ENCODE peak calls at places on chromosomes 16 and 17, in six cellular contexts. P is suprapubic skin, K is body of pancreas, J is IMR-90, T is lower leg skin, I is A549. E is an unnamed sample.

GRCh38 chr17:17523714-17524075 is 27.5 kb upstream of the RASD1 start:
- DNase-seq in P (no peak), K (no peak), J (no peak), T (no peak), I (no peak), E (no peak)

GRCh38 chr17:47192549-47192948 is 3.5 kb upstream of the CDC27 start:
- DNase-seq in P (no peak), K (no peak), J (no peak), T (no peak), I (no peak), E (no peak)

GRCh38 chr16:16158741-16159374 is 64.4 kb downstream of the ABCC6 start:
- DNase-seq in P (no peak), K (no peak), J (peak; percentile 21), T (no peak), I (no peak), E (no peak)

GRCh38 chr17:32104158-32104557 is 38.1 kb upstream of the RHOT1 start:
- DNase-seq in P (no peak), K (no peak), J (no peak), T (no peak), I (no peak), E (no peak)

GRCh38 chr17:40777971-40778370 is 4.4 kb downstream of the KRT27 start:
- DNase-seq in P (no peak), K (no peak), J (no peak), T (no peak), I (no peak), E (no peak)

GRCh38 chr16:50863673-50864144 is 121.8 kb downstream of the CYLD start:
- DNase-seq in P (no peak), K (no peak), J (no peak), T (peak; percentile 70), I (no peak), E (peak; percentile 91)

GRCh38 chr16:73068546-73069401 is 20.8 kb upstream of the ZFHX3 start:
- DNase-seq in P (no peak), K (peak; percentile 74), J (peak; percentile 99), T (peak; percentile 91), I (no peak), E (no peak)

GRCh38 chr17:80254396-80255241 is 6.0 kb upstream of the RNF213 start:
- DNase-seq in P (no peak), K (peak; percentile 84), J (peak; percentile 91), T (no peak), I (peak; percentile 97), E (no peak)

GRCh38 chr17:40727447-40728231 is 24.1 kb upstream of the KRT24 start:
- DNase-seq in P (no peak), K (no peak), J (peak; percentile 4), T (no peak), I (no peak), E (no peak)

GRCh38 chr17:9239260-9239820 is 218.0 kb downstream of the NTN1 start:
- DNase-seq in P (no peak), K (peak; percentile 31), J (no peak), T (peak; percentile 96), I (no peak), E (no peak)

GRCh38 chr17:4365103-4365627 is 1.3 kb downstream of the UBE2G1 start:
- DNase-seq in P (peak; percentile 93), K (peak; percentile 94), J (peak; percentile 88), T (peak; percentile 96), I (peak; percentile 98), E (peak; percentile 97)

GRCh38 chr17:1267471-1267947 is 2.7 kb upstream of the BHLHA9 start:
- DNase-seq in P (no peak), K (peak; percentile 26), J (no peak), T (no peak), I (no peak), E (no peak)

GRCh38 chr16:1613728-1614225 is 1.6 kb downstream of the CRAMP1 start:
- DNase-seq in P (no peak), K (no peak), J (no peak), T (peak; percentile 88), I (no peak), E (no peak)

GRCh38 chr17:51467336-51467735 is 207.0 kb downstream of the UTP18 start:
- DNase-seq in P (no peak), K (no peak), J (no peak), T (no peak), I (no peak), E (no peak)
- TF ChIP-seq CTCF in P (no peak), K (no peak), J (no peak), T (no peak), I (no peak), E (no peak)

DNA sequence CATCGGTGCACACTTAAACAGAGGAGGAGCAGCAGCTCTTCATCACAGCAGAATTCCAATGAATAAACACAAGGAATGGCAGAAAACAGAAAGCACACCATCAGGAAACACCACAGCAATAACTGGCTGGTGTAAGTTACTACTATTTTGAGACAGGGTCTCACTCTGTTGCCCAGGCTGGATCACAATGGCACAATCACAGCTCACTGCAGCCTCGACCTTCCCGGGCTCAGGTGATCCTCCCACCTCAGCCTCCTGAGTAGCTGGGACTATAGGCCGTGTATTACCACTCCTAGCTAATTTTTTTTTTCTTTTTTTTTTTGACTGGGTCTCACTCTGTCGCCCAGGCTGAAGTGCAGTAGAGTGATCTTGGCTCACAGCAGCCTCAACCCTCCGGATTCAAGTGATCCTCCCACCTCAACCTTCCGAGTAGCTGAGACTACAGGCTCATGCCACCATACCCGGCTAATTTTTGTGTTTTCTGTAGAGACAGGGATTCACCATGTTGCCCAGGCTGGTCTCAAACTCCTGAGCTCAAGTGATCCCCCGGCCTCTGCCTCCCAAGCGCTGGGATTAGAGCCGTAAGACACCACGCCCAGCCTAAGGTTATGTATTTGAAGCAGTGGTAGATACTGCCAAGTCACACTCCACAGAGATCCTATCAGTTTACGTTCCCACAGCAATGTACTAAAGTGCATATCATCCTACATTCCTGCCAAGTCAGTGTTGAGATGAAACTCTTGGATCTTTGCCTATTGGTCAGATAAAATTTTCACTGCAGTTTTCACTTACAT is 20.7 kb downstream of the TRAP1 start:
- DNase-seq in P (no peak), K (no peak), J (peak; percentile 94), T (no peak), I (no peak), E (no peak)
- TF ChIP-seq POLR2A in P (no peak), K (no peak), J (no peak), T (no peak), I (no peak), E (no peak)

GRCh38 chr16:81216706-81217105 is 21.8 kb upstream of the BCO1 start:
- DNase-seq in P (no peak), K (no peak), J (no peak), T (no peak), I (no peak), E (no peak)

GRCh38 chr16:81216114-81216513 is 22.4 kb upstream of the BCO1 start:
- DNase-seq in P (no peak), K (no peak), J (no peak), T (no peak), I (no peak), E (no peak)

GRCh38 chr16:81210807-81211206 is 27.7 kb upstream of the BCO1 start:
- DNase-seq in P (no peak), K (no peak), J (no peak), T (no peak), I (no peak), E (no peak)

GRCh38 chr16:81212830-81213465 is 25.5 kb upstream of the BCO1 start:
- DNase-seq in P (no peak), K (no peak), J (no peak), T (no peak), I (no peak), E (no peak)

DNA sequence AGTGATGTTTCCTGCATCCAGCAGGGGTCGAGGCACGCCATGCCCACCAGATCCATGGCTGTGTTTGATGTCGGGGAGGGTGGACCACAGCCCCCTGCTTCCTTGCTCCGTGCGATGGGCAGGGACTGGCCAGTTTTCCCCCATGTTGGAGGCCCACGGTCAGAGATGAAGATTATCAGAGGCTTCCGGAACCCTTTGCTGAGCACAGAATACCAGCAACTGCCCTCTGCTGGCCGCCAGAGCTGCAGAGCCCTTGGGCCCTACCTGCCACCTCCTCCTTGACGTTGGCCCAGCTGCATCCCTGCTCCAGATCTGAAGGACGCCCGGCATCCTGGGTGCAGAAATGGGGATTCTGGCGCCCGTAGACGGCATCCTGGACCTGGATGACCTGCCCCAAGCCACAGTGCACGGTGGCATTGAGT is 23.7 kb upstream of the BCO1 start:
- DNase-seq in P (no peak), K (peak; percentile 14), J (peak; percentile 15), T (no peak), I (peak; percentile 69), E (no peak)
- TF ChIP-seq CTCF in P (no peak), K (no peak), J (peak; percentile 43), T (no peak), I (peak; percentile 66), E (no peak)

GRCh38 chr17:59838196-59838911 is 54.4 kb downstream of the TUBD1 start:
- DNase-seq in P (no peak), K (peak; percentile 43), J (no peak), T (peak; percentile 68), I (no peak), E (no peak)
- TF ChIP-seq POLR2A in P (no peak), K (no peak), J (peak; percentile 83), T (no peak), I (peak; percentile 47), E (no peak)

GRCh38 chr17:57903961-57904360 is 51.3 kb downstream of the CUEDC1 start:
- DNase-seq in P (no peak), K (no peak), J (no peak), T (no peak), I (no peak), E (no peak)

GRCh38 chr17:57905875-57906455 is 49.2 kb downstream of the CUEDC1 start:
- DNase-seq in P (no peak), K (no peak), J (no peak), T (no peak), I (no peak), E (no peak)

GRCh38 chr17:57909548-57909947 is 45.7 kb downstream of the CUEDC1 start:
- DNase-seq in P (no peak), K (no peak), J (no peak), T (no peak), I (no peak), E (no peak)

GRCh38 chr17:57908278-57908677 is 46.9 kb downstream of the CUEDC1 start:
- DNase-seq in P (no peak), K (no peak), J (no peak), T (no peak), I (no peak), E (no peak)

DNA sequence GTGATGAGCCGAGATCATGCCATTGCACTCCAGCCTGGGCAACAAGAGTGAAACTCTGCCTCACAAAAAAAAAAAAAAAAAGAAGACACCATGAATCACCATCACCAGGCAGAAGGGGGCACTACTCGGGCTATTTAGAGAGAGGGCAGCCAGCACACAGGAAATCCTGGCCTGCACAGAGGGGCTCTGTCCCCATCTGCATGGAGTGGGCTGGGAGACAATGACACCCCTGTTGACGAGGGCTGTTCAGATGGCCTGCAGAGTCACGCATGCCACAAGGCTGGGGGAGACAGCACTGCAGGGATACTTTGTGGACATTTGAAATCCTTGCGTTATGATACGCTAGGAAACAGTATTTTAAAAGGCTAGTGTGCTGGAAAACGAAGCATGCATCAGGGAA is 48.3 kb downstream of the CUEDC1 start:
- DNase-seq in P (no peak), K (no peak), J (no peak), T (no peak), I (no peak), E (no peak)
- TF ChIP-seq CTCF in P (no peak), K (no peak), J (peak; percentile 36), T (no peak), I (peak; percentile 34), E (peak; percentile 26)

GRCh38 chr17:83109793-83110645 is 30.6 kb downstream of the METRNL start:
- DNase-seq in P (peak; percentile 98), K (peak; percentile 92), J (peak; percentile 97), T (peak; percentile 98), I (peak; percentile 94), E (peak; percentile 95)
- TF ChIP-seq POLR2A in P (no peak), K (no peak), J (peak; percentile 43), T (no peak), I (peak; percentile 32), E (no peak)